ENCODE peak calls at places on chromosomes 13 and 19, in seven cellular contexts. B is adrenal gland, K is AG04449, E is fibroblast of the aortic adventitia, X is body of pancreas, N is HFF-Myc, Q is DND-41. L is an unnamed sample.

GRCh38 chr19:4149518-4150288 is 3.7 kb upstream of the CREB3L3 start:
- DNase-seq in N (no peak), B (peak), K (no peak), X (no peak), E (peak), Q (no peak), L (no peak)

GRCh38 chr13:114166381-114167131 is 12.5 kb upstream of the CFAP97D2 start:
- DNase-seq in Q (no peak), K (no peak), B (no peak), E (peak), X (no peak), N (no peak), L (no peak)

GRCh38 chr13:24290280-24290932 is 19.0 kb upstream of the C1QTNF9 start:
- DNase-seq in B (peak), Q (no peak), E (no peak), N (no peak), K (no peak), X (no peak), L (no peak)

GRCh38 chr13:104086759-104087158 is 1020.5 kb upstream of the SLC10A2 start:
- DNase-seq in B (no peak), N (no peak), E (peak), Q (no peak), X (no peak), K (no peak), L (no peak)

GRCh38 chr19:10552596-10553053 is 8.9 kb downstream of the ATG4D start:
- DNase-seq in Q (peak), K (no peak), B (no peak), X (no peak), E (no peak), N (peak), L (peak)

GRCh38 chr19:5092444-5092843 is 123.5 kb downstream of the KDM4B start:
- DNase-seq in X (no peak), N (no peak), K (no peak), Q (no peak), E (no peak), B (no peak), L (no peak)

GRCh38 chr13:106302843-106303242 is 232.6 kb downstream of the EFNB2 start:
- DNase-seq in B (no peak), E (no peak), K (no peak), Q (no peak), N (no peak), X (no peak), L (no peak)

GRCh38 chr13:51233117-51233826 is 11.1 kb downstream of the FAM124A start:
- DNase-seq in K (no peak), X (no peak), Q (no peak), B (no peak), N (no peak), E (no peak), L (no peak)

GRCh38 chr19:18793144-18794028 is 2.3 kb upstream of the COMP start:
- DNase-seq in Q (no peak), N (no peak), B (no peak), E (no peak), X (no peak), K (no peak), L (no peak)

GRCh38 chr19:10868872-10869547 is 2.3 kb upstream of the CARM1 start:
- DNase-seq in E (no peak), N (no peak), X (no peak), K (no peak), B (no peak), Q (no peak), L (no peak)

GRCh38 chr19:19602713-19603320 is 15.7 kb downstream of the PBX4 start:
- DNase-seq in B (no peak), K (no peak), Q (no peak), E (no peak), N (no peak), X (no peak), L (no peak)

GRCh38 chr13:21478881-21479808 is 20.0 kb upstream of the ZDHHC20 start:
- DNase-seq in K (peak), B (no peak), N (peak), X (peak), Q (peak), E (peak), L (peak)

GRCh38 chr13:112818040-112818697 is 128.3 kb downstream of the ATP11A start:
- DNase-seq in N (no peak), E (no peak), B (peak), K (no peak), Q (no peak), X (no peak), L (no peak)

GRCh38 chr13:59877933-59878332 is 285.8 kb downstream of the DIAPH3 start:
- DNase-seq in Q (no peak), K (peak), X (no peak), E (peak), B (no peak), N (no peak), L (no peak)

GRCh38 chr19:34364830-34365462 is at the start of gene GPI:
- DNase-seq in N (no peak), K (no peak), E (peak), B (peak), Q (peak), X (peak), L (peak)

GRCh38 chr13:21078501-21078900 is 17.1 kb upstream of the LATS2 start:
- DNase-seq in K (no peak), X (no peak), B (no peak), Q (no peak), E (peak), N (peak), L (no peak)

GRCh38 chr13:99313941-99314340 is 6.7 kb upstream of the GPR183 start:
- DNase-seq in Q (no peak), E (no peak), K (no peak), N (no peak), X (no peak), B (no peak), L (no peak)

GRCh38 chr13:99316224-99316623 is 9.0 kb upstream of the GPR183 start:
- DNase-seq in N (no peak), Q (no peak), X (no peak), K (no peak), B (no peak), E (no peak), L (no peak)

GRCh38 chr13:99313473-99313872 is 6.3 kb upstream of the GPR183 start:
- DNase-seq in Q (no peak), K (no peak), N (no peak), B (no peak), X (no peak), E (no peak), L (no peak)

GRCh38 chr13:99315186-99315585 is 8.0 kb upstream of the GPR183 start:
- DNase-seq in Q (no peak), B (no peak), X (no peak), E (no peak), N (no peak), K (no peak), L (no peak)

DNA sequence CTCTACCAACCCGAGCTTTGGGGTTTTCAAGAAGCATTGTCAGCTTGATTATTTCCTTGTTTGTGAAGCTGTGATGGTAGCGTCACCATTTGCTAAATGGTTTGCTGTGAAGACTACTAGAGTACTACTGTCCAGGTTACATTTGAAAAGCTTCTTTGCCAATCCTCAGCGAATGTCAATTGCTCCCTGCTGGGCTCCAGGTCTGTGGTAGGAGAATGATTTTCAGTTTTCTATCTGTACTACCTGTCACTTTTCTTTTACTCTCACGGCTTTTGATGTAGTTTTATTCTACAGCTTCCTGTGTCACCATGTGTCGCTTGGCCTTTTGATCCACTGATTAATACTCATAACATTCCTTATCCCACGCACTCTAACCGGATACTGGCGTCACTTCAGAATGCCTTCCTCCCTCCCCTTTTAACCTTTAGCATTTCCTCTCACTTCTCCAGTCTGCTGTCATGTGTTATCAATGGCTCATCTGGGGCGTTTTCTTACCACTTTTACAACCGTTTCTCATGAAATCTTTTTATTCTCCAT is 7.5 kb upstream of the GPR183 start:
- DNase-seq in E (no peak), X (no peak), N (peak), K (no peak), B (no peak), Q (no peak), L (no peak)
- H3K4me3 ChIP-seq in E (no peak), X (no peak), N (no peak), K (no peak), B (no peak), Q (no peak), L (no peak)

DNA sequence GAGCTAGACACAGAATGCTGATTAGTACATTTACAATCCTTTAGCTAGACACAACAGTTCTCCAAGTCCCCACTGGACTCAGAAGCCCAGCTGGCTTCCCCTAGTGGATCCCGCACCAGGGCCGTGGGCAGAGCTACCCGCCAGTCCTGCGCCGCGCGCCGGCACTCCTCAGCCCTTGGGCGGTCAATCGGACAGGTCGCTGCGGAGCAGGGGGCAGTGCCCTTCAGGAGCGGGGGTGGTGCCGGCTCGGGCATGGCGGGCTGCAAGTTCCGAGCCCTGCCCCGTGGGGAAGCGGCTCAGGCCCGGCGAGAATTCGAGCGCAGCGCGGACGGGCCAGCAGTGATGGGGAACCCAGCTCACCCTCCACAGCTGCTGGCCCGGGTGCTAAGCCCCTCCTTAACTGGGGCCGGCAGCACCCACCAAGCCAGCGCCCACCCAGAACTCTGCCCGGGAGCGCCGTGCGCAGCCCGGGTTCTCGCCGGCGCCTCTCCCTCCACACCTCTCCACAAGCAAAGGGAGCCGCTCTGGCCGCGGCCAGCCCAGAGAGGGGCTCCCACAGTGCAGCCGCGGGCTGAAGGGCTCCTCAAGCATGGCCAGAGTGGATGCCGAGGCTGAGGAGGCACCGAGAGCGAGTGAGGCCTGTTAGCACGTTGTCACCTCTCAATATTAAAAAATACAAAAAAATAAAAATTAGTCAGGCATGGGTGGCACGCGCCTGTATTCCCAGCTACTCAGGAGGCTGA is 12.9 kb downstream of the EBPL start:
- DNase-seq in K (no peak), E (no peak), Q (no peak), N (no peak), X (no peak), B (no peak), L (no peak)
- TF ChIP-seq CTCF in K (no peak), E (no peak), Q (no peak), N (no peak), X (no peak), B (no peak), L (no peak)

GRCh38 chr13:75410207-75410606 is 71.8 kb downstream of the TBC1D4 start:
- DNase-seq in B (no peak), X (no peak), N (no peak), E (no peak), K (no peak), Q (no peak), L (no peak)
- H3K4me3 ChIP-seq in B (no peak), X (no peak), N (no peak), E (no peak), K (no peak), Q (no peak), L (no peak)

DNA sequence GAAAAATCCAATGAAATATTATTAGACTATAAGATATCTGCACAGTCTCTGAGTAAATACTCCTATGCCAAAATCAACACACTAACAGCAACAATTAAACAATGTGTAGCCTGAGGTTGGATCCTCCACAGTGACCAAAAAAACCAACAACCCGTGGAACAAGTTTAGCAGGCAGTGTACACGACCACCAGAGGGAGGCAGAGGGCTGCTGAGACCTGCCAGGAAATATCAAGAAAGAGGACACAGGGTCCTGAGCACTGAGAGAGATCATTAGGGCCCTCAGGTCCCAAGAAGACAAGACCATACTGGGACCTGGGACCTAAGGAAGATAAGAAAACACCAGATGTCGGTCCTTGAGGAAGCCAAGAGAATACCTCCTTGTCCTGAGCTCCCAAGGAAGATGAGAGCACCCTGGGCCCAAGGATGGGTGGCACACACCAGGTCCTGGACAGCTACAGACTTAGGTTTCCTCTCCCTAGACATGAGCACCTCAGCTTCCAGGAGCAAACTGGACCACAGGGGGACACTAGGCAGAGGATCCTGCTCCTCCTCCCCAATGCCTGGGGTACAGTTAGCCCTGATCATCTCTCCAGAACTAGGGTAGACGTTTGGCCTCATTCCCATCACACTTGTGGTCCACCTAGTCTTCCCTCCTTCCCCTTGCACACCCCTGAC is 822 bp upstream of the ZNF274 start:
- DNase-seq in K (no peak), N (no peak), X (peak), E (peak), B (peak), Q (peak), L (peak)
- TF ChIP-seq CTCF in K (peak), N (peak), X (peak), E (peak), B (peak), Q (peak), L (peak)

GRCh38 chr19:7914598-7915045 is at the start of gene TGFBR3L:
- DNase-seq in K (no peak), Q (no peak), N (no peak), B (peak), E (no peak), X (no peak), L (no peak)

GRCh38 chr19:7915250-7916136 is 863 bp downstream of the TGFBR3L start:
- DNase-seq in X (no peak), K (no peak), Q (no peak), E (no peak), N (no peak), B (peak), L (no peak)

GRCh38 chr19:7917292-7918061 is 2.7 kb upstream of the SNAPC2 start:
- DNase-seq in K (no peak), B (peak), Q (no peak), N (no peak), E (peak), X (peak), L (peak)

GRCh38 chr19:7916908-7917291 is 2.3 kb downstream of the TGFBR3L start:
- DNase-seq in N (no peak), X (no peak), E (no peak), K (no peak), Q (no peak), B (no peak), L (no peak)

DNA sequence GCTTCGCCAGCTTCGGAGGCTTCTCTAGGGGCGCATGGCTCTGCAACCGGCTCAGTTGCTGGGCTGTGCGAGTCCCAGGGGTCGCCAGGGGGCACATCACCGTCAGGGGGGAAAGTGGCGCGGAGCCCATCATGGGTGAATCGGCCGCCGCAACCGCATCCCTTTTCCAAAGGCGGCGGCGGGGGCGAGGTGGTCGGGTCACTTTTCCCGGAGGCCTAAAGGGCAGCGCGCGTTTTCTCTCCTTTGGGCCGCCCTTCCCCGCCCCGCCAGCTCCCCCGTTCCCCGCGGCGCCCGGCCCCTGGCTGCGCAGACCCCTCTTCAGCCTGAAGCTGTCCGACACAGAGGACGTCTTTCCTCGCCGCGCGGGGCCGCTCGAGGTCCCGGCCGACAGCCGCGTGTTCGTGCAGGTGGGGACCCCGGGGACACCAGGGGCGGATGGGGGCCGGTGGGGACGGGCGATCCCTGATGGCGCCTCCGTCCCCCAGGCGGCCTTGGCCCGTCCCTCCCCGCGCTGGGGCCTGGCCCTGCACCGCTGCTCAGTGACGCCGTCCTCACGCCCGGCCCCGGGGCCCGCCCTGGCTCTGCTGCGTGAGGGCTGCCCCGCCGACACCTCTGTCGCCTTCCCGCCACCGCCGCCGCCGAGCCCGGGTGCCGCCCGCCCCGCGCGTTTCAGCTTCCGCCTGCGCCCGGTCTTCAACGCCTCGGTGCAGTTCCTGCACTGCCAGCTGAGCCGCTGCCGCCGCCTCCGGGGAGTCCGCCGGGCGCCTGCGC is 1.7 kb downstream of the TGFBR3L start:
- DNase-seq in E (no peak), N (no peak), B (peak), Q (peak), K (no peak), X (no peak), L (peak)
- H3K4me3 ChIP-seq in E (peak), N (peak), B (no peak), Q (no peak), K (peak), X (no peak), L (peak)

GRCh38 chr19:57583521-57584416 is at the start of gene ZIK1:
- DNase-seq in K (peak), E (peak), X (peak), N (peak), Q (peak), B (peak), L (peak)
- TF ChIP-seq CTCF in K (no peak), E (no peak), X (no peak), N (no peak), Q (peak), B (no peak), L (no peak)

GRCh38 chr19:39098365-39099269 is 14.4 kb downstream of the ACP7 start:
- DNase-seq in E (no peak), Q (no peak), K (no peak), X (no peak), B (no peak), N (no peak), L (no peak)
- H3K4me3 ChIP-seq in E (no peak), Q (no peak), K (no peak), X (no peak), B (no peak), N (no peak), L (no peak)

L was measured in GM12865.